ENCODE peak calls at places on chromosome 20, in four cellular contexts. B is GM12878, U is HepG2, R is K562. V is an unnamed sample.
A peak's percentile ranks its signal among the peaks of the same experiment; 100 is the strongest.

GRCh38 chr20:11607047-11607446 is 310.6 kb upstream of the BTBD3 start:
- DNase-seq in B (no peak), U (no peak), R (no peak), V (no peak)

GRCh38 chr20:8215516-8215915 is 83.5 kb downstream of the PLCB1 start:
- DNase-seq in B (no peak), U (no peak), R (no peak), V (no peak)

GRCh38 chr20:49568491-49569151 is 684 bp upstream of the PTGIS start:
- DNase-seq in B (no peak), U (no peak), R (no peak), V (no peak)

GRCh38 chr20:688809-689208 is 13.2 kb upstream of the SCRT2 start:
- DNase-seq in B (no peak), U (peak; percentile 41), R (peak; percentile 38), V (no peak)

GRCh38 chr20:47773381-47773786 is 11.9 kb downstream of the SULF2 start:
- DNase-seq in B (no peak), U (no peak), R (no peak), V (no peak)

GRCh38 chr20:17875981-17876385 is 92.6 kb downstream of the SNX5 start:
- DNase-seq in B (no peak), U (no peak), R (no peak), V (no peak)

GRCh38 chr20:45968801-45969711 is 2.9 kb downstream of the ZNF335 start:
- DNase-seq in B (no peak), U (no peak), R (no peak), V (no peak)

GRCh38 chr20:53157443-53158408 is 185.6 kb downstream of the TSHZ2 start:
- DNase-seq in B (no peak), U (peak; percentile 72), R (peak; percentile 55), V (peak; percentile 77)

GRCh38 chr20:46070215-46070910 is 19.4 kb downstream of the NCOA5 start:
- DNase-seq in B (no peak), U (no peak), R (no peak), V (no peak)

GRCh38 chr20:39619386-39619785 is 657.2 kb downstream of the DHX35 start:
- DNase-seq in B (no peak), U (no peak), R (no peak), V (no peak)

GRCh38 chr20:57124800-57125399 is 141.5 kb downstream of the BMP7 start:
- DNase-seq in B (peak; percentile 2), U (no peak), R (no peak), V (no peak)

GRCh38 chr20:5608104-5608447 is 142.1 kb upstream of the SHLD1 start:
- DNase-seq in B (no peak), U (no peak), R (no peak), V (no peak)

GRCh38 chr20:46505501-46505900 is 7.9 kb downstream of the ZNF334 start:
- DNase-seq in B (no peak), U (no peak), R (no peak), V (no peak)

GRCh38 chr20:58150772-58151171 is 77.7 kb downstream of the ANKRD60 start:
- DNase-seq in B (no peak), U (no peak), R (peak; percentile 14), V (no peak)

GRCh38 chr20:50237349-50237748 is 46.7 kb downstream of the CEBPB start:
- DNase-seq in B (no peak), U (peak; percentile 75), R (no peak), V (no peak)

GRCh38 chr20:50916257-50916656 is 15.0 kb downstream of the ADNP start:
- DNase-seq in B (no peak), U (no peak), R (peak; percentile 27), V (peak; percentile 26)

GRCh38 chr20:35511814-35512420 is 17.5 kb downstream of the C20orf173 start:
- DNase-seq in B (no peak), U (peak; percentile 53), R (peak; percentile 37), V (peak; percentile 58)

GRCh38 chr20:34062651-34063482 is 49.2 kb downstream of the EIF2S2 start:
- DNase-seq in B (no peak), U (no peak), R (no peak), V (no peak)

GRCh38 chr20:53468583-53468982 is 125.1 kb downstream of the ZNF217 start:
- DNase-seq in B (peak; percentile 4), U (no peak), R (no peak), V (no peak)

GRCh38 chr20:3101737-3102574 is 17.4 kb upstream of the AVP start:
- DNase-seq in B (peak; percentile 5), U (no peak), R (no peak), V (no peak)
- TF ChIP-seq CHD4 in B (no peak), U (no peak), R (no peak), V (no peak)

GRCh38 chr20:51985753-51986152 is 183.4 kb upstream of the SALL4 start:
- DNase-seq in B (no peak), U (no peak), R (no peak), V (no peak)

GRCh38 chr20:51979226-51979625 is 176.9 kb upstream of the SALL4 start:
- DNase-seq in B (no peak), U (no peak), R (no peak), V (no peak)

GRCh38 chr20:51980277-51980676 is 178.0 kb upstream of the SALL4 start:
- DNase-seq in B (no peak), U (no peak), R (no peak), V (no peak)

GRCh38 chr20:51987812-51988211 is 185.5 kb upstream of the SALL4 start:
- DNase-seq in B (no peak), U (no peak), R (no peak), V (peak; percentile 17)

GRCh38 chr20:51985013-51985415 is 182.7 kb upstream of the SALL4 start:
- DNase-seq in B (no peak), U (peak; percentile 54), R (no peak), V (peak; percentile 82)
- TF ChIP-seq BHLHE40 in B (no peak), U (no peak), R (no peak), V (no peak)

DNA sequence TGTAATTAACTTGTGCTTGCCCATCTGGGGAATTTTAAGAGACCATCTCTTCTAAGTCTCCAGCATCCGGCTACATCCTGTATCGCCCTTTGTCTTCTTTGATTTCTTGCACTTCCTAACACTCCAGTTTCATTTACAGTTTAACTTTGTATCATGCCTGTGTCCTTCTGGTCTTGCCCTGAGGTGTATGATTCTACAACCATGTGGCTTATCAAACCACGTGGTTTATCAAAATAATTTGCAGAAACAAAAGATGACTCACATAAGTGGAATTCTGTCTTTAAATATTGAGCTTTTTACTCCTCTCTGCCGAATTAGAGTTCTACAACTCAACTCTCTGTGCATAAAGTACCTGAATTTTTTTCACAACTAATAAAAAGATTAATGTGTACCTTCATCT is 580.7 kb downstream of the KIF16B start:
- DNase-seq in B (no peak), U (no peak), R (no peak), V (no peak)
- TF ChIP-seq CHD4 in B (no peak), U (no peak), R (no peak), V (no peak)

GRCh38 chr20:38209054-38209675 is 44.1 kb upstream of the TGM2 start:
- DNase-seq in B (no peak), U (no peak), R (no peak), V (no peak)
- TF ChIP-seq BHLHE40 in B (no peak), U (no peak), R (no peak), V (no peak)

DNA sequence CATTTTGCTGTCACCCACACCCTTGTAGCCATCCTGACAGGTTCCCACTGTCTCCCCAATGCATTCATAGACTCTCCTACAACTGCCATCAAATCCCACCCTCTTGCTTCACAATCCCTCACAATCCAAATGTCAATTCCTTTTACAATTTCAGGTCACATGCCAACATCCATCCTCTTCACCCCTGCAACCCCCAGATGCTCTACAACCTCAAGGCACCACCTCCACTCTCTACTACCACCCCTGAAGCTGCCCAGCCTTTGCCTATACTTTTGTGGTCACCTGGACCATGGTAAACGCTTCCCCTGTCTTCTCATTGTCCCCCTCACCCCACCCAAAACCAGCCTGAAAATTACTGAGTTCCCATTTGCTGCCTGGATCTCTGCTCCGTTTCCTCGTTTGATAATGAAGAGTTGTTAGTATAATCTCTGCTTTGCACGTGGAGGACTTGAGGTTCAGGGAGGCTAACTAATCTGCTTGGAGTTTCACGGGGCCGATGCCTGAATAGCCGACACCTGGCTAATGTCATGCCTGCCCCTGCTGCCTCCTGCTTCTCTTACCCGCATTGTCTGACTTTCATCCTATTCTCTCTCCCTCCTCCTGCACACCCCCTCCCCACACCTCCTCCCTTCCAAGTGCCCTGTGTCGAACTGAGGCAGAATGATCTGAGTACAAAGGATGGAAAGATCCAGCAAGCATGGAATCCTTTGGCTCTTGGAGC is 82.4 kb upstream of the TOX2 start:
- DNase-seq in B (no peak), U (no peak), R (no peak), V (no peak)
- TF ChIP-seq CHD4 in B (no peak), U (no peak), R (no peak), V (no peak)

DNA sequence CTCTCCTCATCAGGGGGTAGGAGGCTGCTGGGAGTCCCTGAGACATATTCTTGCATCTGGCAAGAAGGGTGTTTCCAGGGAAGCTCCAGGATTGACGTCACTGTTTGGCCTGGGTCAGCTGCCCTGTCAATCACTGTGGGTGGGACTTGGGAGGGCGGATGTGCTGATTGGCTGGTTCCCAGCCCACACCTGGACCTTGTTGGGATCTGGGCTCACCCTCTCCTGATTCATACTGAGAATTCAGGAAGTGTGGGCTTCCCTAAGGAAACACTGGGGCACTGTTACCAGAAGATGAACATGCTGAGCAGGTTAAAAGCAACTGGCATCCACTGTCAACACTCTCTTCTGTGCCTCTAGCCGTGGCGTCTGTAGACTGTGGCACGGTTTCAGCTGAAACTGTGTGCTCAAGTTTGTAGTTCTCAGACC is 36.5 kb downstream of the CDH26 start:
- DNase-seq in B (no peak), U (no peak), R (peak; percentile 38), V (peak; percentile 37)
- TF ChIP-seq BHLHE40 in B (no peak), U (no peak), R (no peak), V (no peak)

V was measured in A549.